ENCODE peak calls at places on chromosomes 16 and 17, in seven cellular contexts. R is mesothelial cell of epicardium; A is NCI-H524; C is colonic mucosa; K is activated naive CD8-positive, alpha-beta T cell treated with anti-CD3 and anti-CD28 coated beads, Interleukin-2, amount 50 U/mL, for 16 hours; O is endothelial cell; G is AG09309. T is an unnamed sample.

GRCh38 chr17:14048169-14048568 is 21.1 kb upstream of the COX10 start:
- DNase-seq in C (no peak), A (no peak), O (no peak), R (no peak), K (no peak), G (no peak), T (no peak)

GRCh38 chr17:7557825-7558543 is 566 bp upstream of the TNFSF13 start:
- DNase-seq in C (peak), R (no peak), A (no peak), O (peak), K (no peak), G (peak), T (no peak)

GRCh38 chr17:35728551-35728950 is 2.9 kb upstream of the RASL10B start:
- DNase-seq in K (no peak), A (no peak), O (no peak), R (no peak), G (no peak), C (no peak), T (no peak)

GRCh38 chr17:68248886-68249872 is 1.3 kb downstream of the AMZ2 start:
- DNase-seq in C (no peak), K (no peak), G (no peak), O (no peak), A (no peak), R (no peak), T (no peak)

GRCh38 chr16:53372942-53373871 is 61.1 kb upstream of the RBL2 start:
- DNase-seq in O (peak), K (peak), A (no peak), C (peak), G (no peak), R (no peak), T (no peak)

GRCh38 chr17:50185724-50186545 is 15.5 kb downstream of the COL1A1 start:
- DNase-seq in R (no peak), G (no peak), C (no peak), K (no peak), A (no peak), O (no peak), T (no peak)

GRCh38 chr17:58411408-58411894 is 5.9 kb downstream of the RNF43 start:
- DNase-seq in K (no peak), A (no peak), O (no peak), G (no peak), C (no peak), R (no peak), T (no peak)

GRCh38 chr17:73586921-73587680 is 57.1 kb downstream of the SDK2 start:
- DNase-seq in K (no peak), A (peak), O (no peak), G (no peak), R (no peak), C (peak), T (no peak)

GRCh38 chr17:83019376-83019775 is 60.0 kb upstream of the METRNL start:
- DNase-seq in K (no peak), O (no peak), R (no peak), A (no peak), G (no peak), C (no peak), T (no peak)

GRCh38 chr17:13525876-13526275 is 75.9 kb downstream of the HS3ST3A1 start:
- DNase-seq in O (peak), A (no peak), R (no peak), C (no peak), G (no peak), K (no peak), T (no peak)

GRCh38 chr17:32909787-32910369 is 18.1 kb upstream of the TMEM98 start:
- DNase-seq in K (no peak), R (peak), A (peak), C (peak), O (peak), G (peak), T (peak)

GRCh38 chr17:10600551-10600950 is 51.1 kb upstream of the MYH2 start:
- DNase-seq in R (no peak), A (no peak), O (no peak), C (no peak), K (no peak), G (no peak), T (peak)

GRCh38 chr16:50266337-50267091 is at the start of gene ADCY7:
- DNase-seq in G (peak), O (no peak), C (peak), A (no peak), K (peak), R (peak), T (no peak)

T was measured in GM04503.